ENCODE peak calls at places on chromosomes 1 and 21, in six cellular contexts. S is HepG2, U is K562, H is SK-N-SH, G is HCT116, P is H1. T is an unnamed sample.

GRCh38 chr21:25863031-25863430 is 128.3 kb downstream of the GABPA start:
- DNase-seq in S (no peak), U (no peak), H (no peak), G (no peak), P (no peak), T (no peak)

GRCh38 chr1:246682231-246682895 is 41.8 kb upstream of the SCCPDH start:
- DNase-seq in S (no peak), U (no peak), H (no peak), G (no peak), P (no peak), T (no peak)

GRCh38 chr1:15719721-15720120 is 16.3 kb upstream of the SLC25A34 start:
- DNase-seq in S (no peak), U (no peak), H (no peak), G (no peak), P (no peak), T (no peak)

GRCh38 chr1:73604739-73605138 is 593.2 kb downstream of the LRRIQ3 start:
- DNase-seq in S (no peak), U (no peak), H (no peak), G (no peak), P (no peak), T (no peak)

GRCh38 chr1:234969011-234969441 is 159.6 kb downstream of the TOMM20 start:
- DNase-seq in S (no peak), U (no peak), H (no peak), G (no peak), P (no peak), T (no peak)

GRCh38 chr1:31306278-31306677 is 9.4 kb downstream of the ZCCHC17 start:
- DNase-seq in S (no peak), U (no peak), H (no peak), G (peak), P (no peak), T (no peak)

GRCh38 chr1:218460367-218460766 is 115.2 kb downstream of the TGFB2 start:
- DNase-seq in S (no peak), U (no peak), H (peak), G (no peak), P (no peak), T (no peak)

GRCh38 chr1:173315296-173315695 is 108.2 kb upstream of the TNFSF4 start:
- DNase-seq in S (no peak), U (no peak), H (no peak), G (no peak), P (no peak), T (no peak)

GRCh38 chr1:221497051-221497450 is 244.8 kb downstream of the DUSP10 start:
- DNase-seq in S (no peak), U (no peak), H (no peak), G (no peak), P (no peak), T (no peak)

GRCh38 chr1:145979746-145980435 is 15.4 kb downstream of the POLR3GL start:
- DNase-seq in S (no peak), U (no peak), H (no peak), G (no peak), P (no peak), T (peak)

GRCh38 chr1:3482590-3482899 is 28.1 kb downstream of the ARHGEF16 start:
- DNase-seq in S (no peak), U (peak), H (no peak), G (no peak), P (no peak), T (no peak)

GRCh38 chr1:71365451-71365850 is 284.6 kb upstream of the ZRANB2 start:
- DNase-seq in S (no peak), U (no peak), H (no peak), G (no peak), P (no peak), T (no peak)

GRCh38 chr1:71364236-71364635 is 283.4 kb upstream of the ZRANB2 start:
- DNase-seq in S (no peak), U (no peak), H (no peak), G (no peak), P (no peak), T (no peak)
- H3K4me2 ChIP-seq in S (no peak), U (no peak), H (no peak), G (no peak), P (no peak), T (no peak)

DNA sequence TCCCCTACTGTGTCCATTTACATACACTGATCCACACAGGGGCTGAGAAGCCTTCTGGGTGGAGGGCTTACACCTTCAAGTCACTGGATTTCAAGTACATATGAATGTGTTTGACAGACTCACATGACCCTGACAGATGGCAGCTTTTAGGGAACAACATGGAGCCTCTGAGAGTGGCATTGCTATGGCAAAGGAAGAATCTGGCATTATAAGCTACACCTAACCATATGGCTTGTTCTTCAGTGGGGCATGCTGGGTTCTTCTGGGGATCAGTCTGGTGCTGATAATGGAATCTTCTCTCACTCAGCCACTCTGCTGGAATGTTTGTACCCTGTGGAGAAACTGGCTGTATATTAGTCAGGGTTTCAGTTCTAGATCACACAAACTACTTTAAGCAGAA is 68.5 kb upstream of the PDE4B start:
- DNase-seq in S (no peak), U (no peak), H (no peak), G (no peak), P (no peak), T (no peak)
- TF ChIP-seq JUND in S (no peak), U (no peak), H (no peak), G (no peak), P (no peak), T (no peak)

GRCh38 chr1:33410091-33410701 is 20.7 kb downstream of the PHC2 start:
- DNase-seq in S (no peak), U (no peak), H (peak), G (no peak), P (no peak), T (no peak)

GRCh38 chr1:33402234-33402633 is 28.7 kb downstream of the PHC2 start:
- DNase-seq in S (no peak), U (no peak), H (no peak), G (no peak), P (no peak), T (no peak)

GRCh38 chr1:33407339-33407738 is 23.6 kb downstream of the PHC2 start:
- DNase-seq in S (no peak), U (no peak), H (no peak), G (no peak), P (no peak), T (no peak)

GRCh38 chr1:33407750-33408436 is 23.0 kb downstream of the PHC2 start:
- DNase-seq in S (no peak), U (no peak), H (no peak), G (no peak), P (no peak), T (no peak)
- H3K4me2 ChIP-seq in S (no peak), U (no peak), H (no peak), G (no peak), P (no peak), T (no peak)

DNA sequence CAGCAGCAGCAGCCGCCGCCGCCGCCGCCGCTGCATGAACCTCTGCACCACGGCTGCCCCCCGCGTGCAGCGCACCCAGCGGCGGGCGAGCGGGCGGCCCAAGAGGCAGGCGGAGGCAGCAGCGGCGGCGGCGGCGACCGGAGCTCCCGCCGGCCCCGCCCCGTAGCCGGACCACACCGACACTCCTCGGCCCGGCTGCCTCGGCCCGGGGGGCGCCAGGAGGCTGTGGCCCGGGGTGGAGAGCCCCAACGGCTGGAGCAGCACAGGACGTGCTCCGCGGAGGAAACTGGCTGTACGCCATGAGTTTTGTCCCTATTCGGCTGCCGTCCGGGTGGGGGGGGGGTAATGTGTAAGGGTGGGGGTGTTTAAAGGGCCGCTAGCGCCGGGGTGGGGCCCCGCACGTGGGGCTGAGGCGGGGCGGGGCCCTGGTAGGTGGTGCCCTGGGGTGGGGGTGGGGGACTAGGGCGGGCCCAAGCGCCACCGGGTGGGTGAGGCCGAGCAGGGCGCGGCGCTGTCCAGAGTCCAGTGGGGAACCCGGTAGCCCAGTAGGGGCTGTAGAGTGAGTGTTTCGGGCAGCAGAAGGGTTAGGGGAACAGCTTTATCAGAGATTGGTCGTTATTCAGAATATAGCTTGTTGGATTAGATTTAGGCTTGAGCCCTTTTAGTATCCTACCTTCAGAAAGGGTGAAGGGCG is at the start of gene FAM78B:
- DNase-seq in S (peak), U (peak), H (peak), G (peak), P (no peak), T (peak)
- TF ChIP-seq JUND in S (no peak), U (no peak), H (no peak), G (no peak), P (no peak), T (no peak)

GRCh38 chr1:38113080-38113743 is 66.6 kb upstream of the POU3F1 start:
- DNase-seq in S (no peak), U (no peak), H (no peak), G (no peak), P (no peak), T (no peak)
- H3K4me2 ChIP-seq in S (no peak), U (no peak), H (no peak), G (no peak), P (no peak), T (no peak)

GRCh38 chr1:28927442-28928305 is 13.3 kb downstream of the EPB41 start:
- DNase-seq in S (no peak), U (no peak), H (peak), G (no peak), P (no peak), T (peak)

GRCh38 chr1:28926629-28927441 is 12.5 kb downstream of the EPB41 start:
- DNase-seq in S (peak), U (peak), H (no peak), G (no peak), P (no peak), T (peak)

GRCh38 chr1:28933277-28933676 is 18.9 kb downstream of the EPB41 start:
- DNase-seq in S (no peak), U (no peak), H (no peak), G (no peak), P (no peak), T (no peak)

GRCh38 chr1:28925350-28925891 is 11.1 kb downstream of the EPB41 start:
- DNase-seq in S (no peak), U (no peak), H (no peak), G (no peak), P (no peak), T (no peak)

GRCh38 chr1:28928306-28928987 is 14.1 kb downstream of the EPB41 start:
- DNase-seq in S (no peak), U (peak), H (no peak), G (no peak), P (no peak), T (no peak)
- TF ChIP-seq JUND in S (no peak), U (no peak), H (no peak), G (no peak), P (no peak), T (no peak)

GRCh38 chr1:231235526-231235925 is 5.5 kb upstream of the GNPAT start:
- DNase-seq in S (no peak), U (no peak), H (no peak), G (no peak), P (no peak), T (no peak)

GRCh38 chr1:231236131-231236571 is 4.9 kb upstream of the GNPAT start:
- DNase-seq in S (peak), U (no peak), H (no peak), G (no peak), P (no peak), T (no peak)

GRCh38 chr1:231238298-231238697 is 2.7 kb upstream of the GNPAT start:
- DNase-seq in S (peak), U (no peak), H (no peak), G (no peak), P (no peak), T (no peak)

GRCh38 chr1:231234506-231234905 is 6.5 kb upstream of the GNPAT start:
- DNase-seq in S (no peak), U (no peak), H (no peak), G (no peak), P (no peak), T (no peak)

GRCh38 chr1:231236938-231237337 is 4.1 kb upstream of the GNPAT start:
- DNase-seq in S (no peak), U (no peak), H (no peak), G (no peak), P (no peak), T (no peak)
- H3K4me2 ChIP-seq in S (peak), U (no peak), H (no peak), G (no peak), P (no peak), T (no peak)

T was measured in GM12878.